ENCODE peak calls at places on chromosomes 13 and 19, in six cellular contexts. One of them, this sample, is unnamed.

GRCh38 chr19:5719274-5719960 is 529 bp downstream of the LONP1 start:
- DNase-seq in GM12878: no peak
- DNase-seq in HCT116: no peak
- DNase-seq in K562: no peak
- DNase-seq in GM23338: peak
- DNase-seq in H1: no peak
- DNase-seq in this sample: peak

GRCh38 chr19:1700733-1701663 is 48.6 kb upstream of the TCF3 start:
- DNase-seq in GM12878: no peak
- DNase-seq in HCT116: no peak
- DNase-seq in K562: no peak
- DNase-seq in GM23338: no peak
- DNase-seq in H1: no peak
- DNase-seq in this sample: no peak

GRCh38 chr13:110328509-110328908 is 21.4 kb downstream of the COL4A2 start:
- DNase-seq in GM12878: no peak
- DNase-seq in HCT116: no peak
- DNase-seq in K562: no peak
- DNase-seq in GM23338: no peak
- DNase-seq in H1: no peak
- DNase-seq in this sample: no peak

GRCh38 chr13:41696163-41697003 is 239.0 kb downstream of the RGCC start:
- DNase-seq in GM12878: no peak
- DNase-seq in HCT116: peak
- DNase-seq in K562: no peak
- DNase-seq in GM23338: peak
- DNase-seq in H1: peak
- DNase-seq in this sample: peak

GRCh38 chr13:79880820-79881219 is 399.9 kb downstream of the NDFIP2 start:
- DNase-seq in GM12878: no peak
- DNase-seq in HCT116: no peak
- DNase-seq in K562: no peak
- DNase-seq in GM23338: no peak
- DNase-seq in H1: no peak
- DNase-seq in this sample: no peak

GRCh38 chr13:19910336-19911072 is 47.1 kb upstream of the ZMYM5 start:
- DNase-seq in GM12878: no peak
- DNase-seq in HCT116: peak
- DNase-seq in K562: no peak
- DNase-seq in GM23338: no peak
- DNase-seq in H1: no peak
- DNase-seq in this sample: no peak

GRCh38 chr13:63381078-63381859 is 1965.6 kb upstream of the PCDH20 start:
- DNase-seq in GM12878: no peak
- DNase-seq in HCT116: no peak
- DNase-seq in K562: no peak
- DNase-seq in GM23338: no peak
- DNase-seq in H1: no peak
- DNase-seq in this sample: peak

GRCh38 chr19:49331616-49332055 is 3.6 kb upstream of the CD37 start:
- DNase-seq in GM12878: peak
- DNase-seq in HCT116: peak
- DNase-seq in K562: peak
- DNase-seq in GM23338: peak
- DNase-seq in H1: no peak
- DNase-seq in this sample: peak

GRCh38 chr19:51531349-51532315 is at the start of gene SIGLEC6:
- DNase-seq in GM12878: peak
- DNase-seq in HCT116: no peak
- DNase-seq in K562: no peak
- DNase-seq in GM23338: peak
- DNase-seq in H1: no peak
- DNase-seq in this sample: no peak

GRCh38 chr19:45138303-45138751 is 22.5 kb downstream of the NKPD1 start:
- DNase-seq in GM12878: no peak
- DNase-seq in HCT116: no peak
- DNase-seq in K562: no peak
- DNase-seq in GM23338: no peak
- DNase-seq in H1: no peak
- DNase-seq in this sample: no peak

GRCh38 chr19:45139286-45140143 is 21.3 kb downstream of the NKPD1 start:
- DNase-seq in GM12878: no peak
- DNase-seq in HCT116: no peak
- DNase-seq in K562: no peak
- DNase-seq in GM23338: no peak
- DNase-seq in H1: no peak
- DNase-seq in this sample: no peak

GRCh38 chr19:45136507-45137178 is 24.1 kb downstream of the NKPD1 start:
- DNase-seq in GM12878: no peak
- DNase-seq in HCT116: no peak
- DNase-seq in K562: no peak
- DNase-seq in GM23338: no peak
- DNase-seq in H1: no peak
- DNase-seq in this sample: no peak

GRCh38 chr19:45135176-45135575 is 25.6 kb downstream of the NKPD1 start:
- DNase-seq in GM12878: no peak
- DNase-seq in HCT116: no peak
- DNase-seq in K562: no peak
- DNase-seq in GM23338: no peak
- DNase-seq in H1: no peak
- DNase-seq in this sample: no peak

GRCh38 chr19:45137179-45137761 is 23.5 kb downstream of the NKPD1 start:
- DNase-seq in GM12878: peak
- DNase-seq in HCT116: no peak
- DNase-seq in K562: no peak
- DNase-seq in GM23338: no peak
- DNase-seq in H1: no peak
- DNase-seq in this sample: no peak
- TF ChIP-seq POLR2AphosphoS5 in GM12878: no peak
- TF ChIP-seq POLR2AphosphoS5 in HCT116: no peak
- TF ChIP-seq POLR2AphosphoS5 in K562: no peak
- TF ChIP-seq POLR2AphosphoS5 in GM23338: no peak
- TF ChIP-seq POLR2AphosphoS5 in H1: no peak
- TF ChIP-seq POLR2AphosphoS5 in this sample: no peak

DNA sequence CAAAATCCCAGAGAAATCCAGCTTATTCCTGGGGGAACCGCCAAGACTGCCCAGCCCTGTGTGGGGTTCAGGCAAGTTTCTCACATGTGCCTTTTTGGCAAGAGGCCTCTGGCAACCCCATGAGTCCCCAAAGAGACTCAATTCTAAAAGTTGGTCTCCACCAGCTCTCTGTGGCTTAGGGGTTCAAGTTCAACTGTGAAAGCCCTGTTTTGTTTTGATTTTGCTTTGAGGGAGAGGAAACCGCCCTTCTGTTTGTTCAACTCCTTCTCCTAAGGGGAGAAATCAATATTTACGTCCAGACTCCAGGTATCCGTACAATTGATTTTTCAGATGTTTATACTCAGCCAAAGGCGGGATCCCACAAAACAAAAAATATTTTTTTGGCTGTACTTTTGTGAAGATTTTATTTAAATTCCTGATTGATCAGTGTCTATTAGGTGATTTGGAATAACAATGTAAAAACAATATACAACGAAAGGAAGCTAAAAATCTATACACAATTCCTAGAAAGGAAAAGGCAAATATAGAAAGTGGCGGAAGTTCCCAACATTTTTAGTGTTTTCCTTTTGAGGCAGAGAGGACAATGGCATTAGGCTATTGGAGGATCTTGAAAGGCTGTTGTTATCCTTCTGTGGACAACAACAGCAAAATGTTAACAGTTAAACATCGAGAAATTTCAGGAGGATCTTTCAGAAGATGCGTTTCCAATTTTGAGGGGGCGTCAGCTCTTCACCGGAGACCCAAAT is 582 bp upstream of the LDLR start:
- DNase-seq in GM12878: no peak
- DNase-seq in HCT116: no peak
- DNase-seq in K562: no peak
- DNase-seq in GM23338: no peak
- DNase-seq in H1: no peak
- DNase-seq in this sample: no peak
- H2AFZ ChIP-seq in GM12878: peak
- H2AFZ ChIP-seq in HCT116: no peak
- H2AFZ ChIP-seq in K562: peak
- H2AFZ ChIP-seq in GM23338: no peak
- H2AFZ ChIP-seq in H1: no peak
- H2AFZ ChIP-seq in this sample: peak

GRCh38 chr19:47681936-47682335 is 31.3 kb upstream of the EHD2 start:
- DNase-seq in GM12878: no peak
- DNase-seq in HCT116: no peak
- DNase-seq in K562: no peak
- DNase-seq in GM23338: no peak
- DNase-seq in H1: no peak
- DNase-seq in this sample: no peak

GRCh38 chr19:47679922-47680857 is 33.0 kb upstream of the EHD2 start:
- DNase-seq in GM12878: no peak
- DNase-seq in HCT116: no peak
- DNase-seq in K562: no peak
- DNase-seq in GM23338: no peak
- DNase-seq in H1: no peak
- DNase-seq in this sample: no peak

GRCh38 chr19:47680858-47681332 is 32.3 kb upstream of the EHD2 start:
- DNase-seq in GM12878: no peak
- DNase-seq in HCT116: no peak
- DNase-seq in K562: no peak
- DNase-seq in GM23338: no peak
- DNase-seq in H1: no peak
- DNase-seq in this sample: no peak

GRCh38 chr19:47682939-47683338 is 30.3 kb upstream of the EHD2 start:
- DNase-seq in GM12878: no peak
- DNase-seq in HCT116: no peak
- DNase-seq in K562: no peak
- DNase-seq in GM23338: no peak
- DNase-seq in H1: no peak
- DNase-seq in this sample: no peak

GRCh38 chr19:47681388-47681787 is 31.8 kb upstream of the EHD2 start:
- DNase-seq in GM12878: no peak
- DNase-seq in HCT116: no peak
- DNase-seq in K562: no peak
- DNase-seq in GM23338: no peak
- DNase-seq in H1: no peak
- DNase-seq in this sample: no peak
- TF ChIP-seq POLR2AphosphoS5 in GM12878: no peak
- TF ChIP-seq POLR2AphosphoS5 in HCT116: no peak
- TF ChIP-seq POLR2AphosphoS5 in K562: no peak
- TF ChIP-seq POLR2AphosphoS5 in GM23338: no peak
- TF ChIP-seq POLR2AphosphoS5 in H1: no peak
- TF ChIP-seq POLR2AphosphoS5 in this sample: no peak

DNA sequence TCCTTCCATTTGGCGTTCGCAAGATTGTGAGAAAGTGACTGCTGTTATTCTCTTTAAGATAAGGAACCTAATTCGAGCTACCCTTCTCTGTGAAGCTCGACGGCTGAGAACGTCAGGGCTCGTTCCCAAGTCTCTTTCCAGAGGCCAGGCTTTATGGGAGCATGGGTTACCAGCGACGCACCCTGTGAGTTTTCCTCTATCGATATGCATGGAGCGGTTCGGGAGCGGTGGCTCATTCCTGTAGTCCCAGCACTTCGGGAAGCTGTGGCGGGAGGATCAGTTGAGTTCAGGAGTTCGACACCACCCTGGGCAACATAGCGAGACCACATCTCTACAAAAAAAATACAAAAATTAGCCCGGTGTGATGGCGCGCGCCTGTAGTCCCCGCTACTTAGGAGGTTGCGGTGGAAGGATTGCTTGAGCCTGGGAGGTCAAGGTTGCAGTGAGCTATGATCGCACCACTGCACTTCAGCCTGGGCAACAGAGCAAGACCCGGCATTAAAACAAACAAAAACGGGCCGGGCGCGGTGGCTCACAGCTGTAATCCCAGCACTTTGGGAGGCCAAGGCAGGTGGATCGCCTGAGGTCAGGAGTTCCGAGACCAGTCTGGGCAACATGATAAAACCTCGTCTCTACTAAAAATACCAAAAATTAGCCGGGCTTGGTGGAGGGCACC is 671 bp upstream of the ZNF606 start:
- DNase-seq in GM12878: no peak
- DNase-seq in HCT116: no peak
- DNase-seq in K562: no peak
- DNase-seq in GM23338: peak
- DNase-seq in H1: no peak
- DNase-seq in this sample: no peak
- H2AFZ ChIP-seq in GM12878: peak
- H2AFZ ChIP-seq in HCT116: no peak
- H2AFZ ChIP-seq in K562: no peak
- H2AFZ ChIP-seq in GM23338: peak
- H2AFZ ChIP-seq in H1: peak
- H2AFZ ChIP-seq in this sample: peak

GRCh38 chr13:29594710-29595379 is 643 bp downstream of the SLC7A1 start:
- DNase-seq in GM12878: no peak
- DNase-seq in HCT116: no peak
- DNase-seq in K562: peak
- DNase-seq in GM23338: peak
- DNase-seq in H1: no peak
- DNase-seq in this sample: peak

GRCh38 chr13:29594310-29594709 is 1.2 kb downstream of the SLC7A1 start:
- DNase-seq in GM12878: peak
- DNase-seq in HCT116: no peak
- DNase-seq in K562: peak
- DNase-seq in GM23338: peak
- DNase-seq in H1: no peak
- DNase-seq in this sample: peak

GRCh38 chr13:29596064-29596418 is 553 bp upstream of the SLC7A1 start:
- DNase-seq in GM12878: no peak
- DNase-seq in HCT116: no peak
- DNase-seq in K562: no peak
- DNase-seq in GM23338: no peak
- DNase-seq in H1: no peak
- DNase-seq in this sample: no peak

GRCh38 chr13:29597246-29597645 is 1.8 kb upstream of the SLC7A1 start:
- DNase-seq in GM12878: no peak
- DNase-seq in HCT116: no peak
- DNase-seq in K562: no peak
- DNase-seq in GM23338: no peak
- DNase-seq in H1: no peak
- DNase-seq in this sample: no peak

GRCh38 chr13:29595380-29596063 is at the start of gene SLC7A1:
- DNase-seq in GM12878: peak
- DNase-seq in HCT116: peak
- DNase-seq in K562: peak
- DNase-seq in GM23338: peak
- DNase-seq in H1: peak
- DNase-seq in this sample: peak
- TF ChIP-seq POLR2AphosphoS5 in GM12878: no peak
- TF ChIP-seq POLR2AphosphoS5 in HCT116: peak
- TF ChIP-seq POLR2AphosphoS5 in K562: no peak
- TF ChIP-seq POLR2AphosphoS5 in GM23338: peak
- TF ChIP-seq POLR2AphosphoS5 in H1: peak
- TF ChIP-seq POLR2AphosphoS5 in this sample: no peak

GRCh38 chr13:28035146-28035782 is 46.8 kb upstream of the URAD start:
- DNase-seq in GM12878: no peak
- DNase-seq in HCT116: peak
- DNase-seq in K562: no peak
- DNase-seq in GM23338: no peak
- DNase-seq in H1: no peak
- DNase-seq in this sample: no peak
- H2AFZ ChIP-seq in GM12878: peak
- H2AFZ ChIP-seq in HCT116: peak
- H2AFZ ChIP-seq in K562: no peak
- H2AFZ ChIP-seq in GM23338: no peak
- H2AFZ ChIP-seq in H1: no peak
- H2AFZ ChIP-seq in this sample: no peak

This sample was measured in endothelial cell of umbilical vein.